ENCODE peak calls at places on chromosomes 1 and 21, in seven cellular contexts. One of them, this sample, is unnamed.

GRCh38 chr1:16351449-16351993 is 759 bp downstream of the FBXO42 start:
- DNase-seq in naive thymus-derived CD4-positive, alpha-beta T cell: peak; percentile 8
- DNase-seq in PC-3: peak; percentile 42
- DNase-seq in H9: no peak
- DNase-seq in CD8-positive, alpha-beta memory T cell: no peak
- DNase-seq in AG04450: no peak
- DNase-seq in CD8-positive, alpha-beta T cell: no peak
- DNase-seq in this sample: peak; percentile 42

GRCh38 chr1:212487286-212487685 is 54.6 kb downstream of the NENF start:
- DNase-seq in naive thymus-derived CD4-positive, alpha-beta T cell: no peak
- DNase-seq in PC-3: no peak
- DNase-seq in H9: no peak
- DNase-seq in CD8-positive, alpha-beta memory T cell: no peak
- DNase-seq in AG04450: no peak
- DNase-seq in CD8-positive, alpha-beta T cell: no peak
- DNase-seq in this sample: no peak

GRCh38 chr1:179743679-179744400 is 749 bp downstream of the FAM163A start:
- DNase-seq in naive thymus-derived CD4-positive, alpha-beta T cell: no peak
- DNase-seq in PC-3: no peak
- DNase-seq in H9: peak; percentile 48
- DNase-seq in CD8-positive, alpha-beta memory T cell: no peak
- DNase-seq in AG04450: no peak
- DNase-seq in CD8-positive, alpha-beta T cell: no peak
- DNase-seq in this sample: no peak

GRCh38 chr1:198122693-198123092 is 34.1 kb upstream of the NEK7 start:
- DNase-seq in naive thymus-derived CD4-positive, alpha-beta T cell: no peak
- DNase-seq in PC-3: no peak
- DNase-seq in H9: no peak
- DNase-seq in CD8-positive, alpha-beta memory T cell: no peak
- DNase-seq in AG04450: no peak
- DNase-seq in CD8-positive, alpha-beta T cell: no peak
- DNase-seq in this sample: peak; percentile 10

GRCh38 chr1:181396171-181396670 is 87.1 kb upstream of the CACNA1E start:
- DNase-seq in naive thymus-derived CD4-positive, alpha-beta T cell: peak; percentile 88
- DNase-seq in PC-3: no peak
- DNase-seq in H9: no peak
- DNase-seq in CD8-positive, alpha-beta memory T cell: no peak
- DNase-seq in AG04450: no peak
- DNase-seq in CD8-positive, alpha-beta T cell: peak; percentile 75
- DNase-seq in this sample: no peak

GRCh38 chr1:203593723-203594122 is 32.9 kb upstream of the ATP2B4 start:
- DNase-seq in naive thymus-derived CD4-positive, alpha-beta T cell: no peak
- DNase-seq in PC-3: peak; percentile 69
- DNase-seq in H9: peak; percentile 52
- DNase-seq in CD8-positive, alpha-beta memory T cell: peak; percentile 47
- DNase-seq in AG04450: no peak
- DNase-seq in CD8-positive, alpha-beta T cell: peak; percentile 60
- DNase-seq in this sample: peak; percentile 77

GRCh38 chr1:15185617-15186016 is 32.1 kb downstream of the TMEM51 start:
- DNase-seq in naive thymus-derived CD4-positive, alpha-beta T cell: no peak
- DNase-seq in PC-3: no peak
- DNase-seq in H9: no peak
- DNase-seq in CD8-positive, alpha-beta memory T cell: no peak
- DNase-seq in AG04450: no peak
- DNase-seq in CD8-positive, alpha-beta T cell: no peak
- DNase-seq in this sample: no peak

GRCh38 chr1:170205301-170205700 is 59.5 kb downstream of the NTMT2 start:
- DNase-seq in naive thymus-derived CD4-positive, alpha-beta T cell: no peak
- DNase-seq in PC-3: no peak
- DNase-seq in H9: no peak
- DNase-seq in CD8-positive, alpha-beta memory T cell: no peak
- DNase-seq in AG04450: no peak
- DNase-seq in CD8-positive, alpha-beta T cell: no peak
- DNase-seq in this sample: no peak

GRCh38 chr1:11731719-11732283 is 4.1 kb upstream of the AGTRAP start:
- DNase-seq in naive thymus-derived CD4-positive, alpha-beta T cell: no peak
- DNase-seq in PC-3: peak; percentile 10
- DNase-seq in H9: peak; percentile 62
- DNase-seq in CD8-positive, alpha-beta memory T cell: no peak
- DNase-seq in AG04450: peak; percentile 37
- DNase-seq in CD8-positive, alpha-beta T cell: peak; percentile 42
- DNase-seq in this sample: no peak

GRCh38 chr1:76782777-76783176 is 84.5 kb upstream of the ST6GALNAC5 start:
- DNase-seq in naive thymus-derived CD4-positive, alpha-beta T cell: no peak
- DNase-seq in PC-3: no peak
- DNase-seq in H9: no peak
- DNase-seq in CD8-positive, alpha-beta memory T cell: no peak
- DNase-seq in AG04450: no peak
- DNase-seq in CD8-positive, alpha-beta T cell: no peak
- DNase-seq in this sample: no peak

GRCh38 chr1:235329139-235329808 is 904 bp downstream of the GGPS1 start:
- DNase-seq in naive thymus-derived CD4-positive, alpha-beta T cell: no peak
- DNase-seq in PC-3: peak; percentile 24
- DNase-seq in H9: no peak
- DNase-seq in CD8-positive, alpha-beta memory T cell: peak; percentile 30
- DNase-seq in AG04450: no peak
- DNase-seq in CD8-positive, alpha-beta T cell: peak; percentile 56
- DNase-seq in this sample: peak; percentile 90

GRCh38 chr1:243738020-243738419 is 112.0 kb downstream of the AKT3 start:
- DNase-seq in naive thymus-derived CD4-positive, alpha-beta T cell: no peak
- DNase-seq in PC-3: no peak
- DNase-seq in H9: no peak
- DNase-seq in CD8-positive, alpha-beta memory T cell: no peak
- DNase-seq in AG04450: no peak
- DNase-seq in CD8-positive, alpha-beta T cell: no peak
- DNase-seq in this sample: no peak

GRCh38 chr1:66267211-66267940 is 266.6 kb upstream of the SGIP1 start:
- DNase-seq in naive thymus-derived CD4-positive, alpha-beta T cell: no peak
- DNase-seq in PC-3: no peak
- DNase-seq in H9: no peak
- DNase-seq in CD8-positive, alpha-beta memory T cell: no peak
- DNase-seq in AG04450: no peak
- DNase-seq in CD8-positive, alpha-beta T cell: no peak
- DNase-seq in this sample: no peak

GRCh38 chr1:241591317-241591716 is 48.9 kb downstream of the CHML start:
- DNase-seq in naive thymus-derived CD4-positive, alpha-beta T cell: no peak
- DNase-seq in PC-3: peak; percentile 99
- DNase-seq in H9: no peak
- DNase-seq in CD8-positive, alpha-beta memory T cell: no peak
- DNase-seq in AG04450: no peak
- DNase-seq in CD8-positive, alpha-beta T cell: no peak
- DNase-seq in this sample: no peak

GRCh38 chr1:77906624-77907023 is 18.2 kb downstream of the NEXN start:
- DNase-seq in naive thymus-derived CD4-positive, alpha-beta T cell: no peak
- DNase-seq in PC-3: no peak
- DNase-seq in H9: no peak
- DNase-seq in CD8-positive, alpha-beta memory T cell: no peak
- DNase-seq in AG04450: no peak
- DNase-seq in CD8-positive, alpha-beta T cell: no peak
- DNase-seq in this sample: no peak

GRCh38 chr21:31220567-31220966 is 123.5 kb downstream of the TIAM1 start:
- DNase-seq in naive thymus-derived CD4-positive, alpha-beta T cell: no peak
- DNase-seq in PC-3: peak; percentile 72
- DNase-seq in H9: no peak
- DNase-seq in CD8-positive, alpha-beta memory T cell: no peak
- DNase-seq in AG04450: no peak
- DNase-seq in CD8-positive, alpha-beta T cell: no peak
- DNase-seq in this sample: no peak

GRCh38 chr1:228349701-228350171 is 56.9 kb downstream of the TRIM11 start:
- DNase-seq in naive thymus-derived CD4-positive, alpha-beta T cell: no peak
- DNase-seq in PC-3: no peak
- DNase-seq in H9: no peak
- DNase-seq in CD8-positive, alpha-beta memory T cell: no peak
- DNase-seq in AG04450: no peak
- DNase-seq in CD8-positive, alpha-beta T cell: peak; percentile 12
- DNase-seq in this sample: no peak

GRCh38 chr1:165833358-165833757 is 5.9 kb downstream of the UCK2 start:
- DNase-seq in naive thymus-derived CD4-positive, alpha-beta T cell: no peak
- DNase-seq in PC-3: no peak
- DNase-seq in H9: no peak
- DNase-seq in CD8-positive, alpha-beta memory T cell: no peak
- DNase-seq in AG04450: no peak
- DNase-seq in CD8-positive, alpha-beta T cell: no peak
- DNase-seq in this sample: no peak

GRCh38 chr1:36585760-36586072 is 103.0 kb upstream of the CSF3R start:
- DNase-seq in naive thymus-derived CD4-positive, alpha-beta T cell: no peak
- DNase-seq in PC-3: peak; percentile 4
- DNase-seq in H9: no peak
- DNase-seq in CD8-positive, alpha-beta memory T cell: no peak
- DNase-seq in AG04450: no peak
- DNase-seq in CD8-positive, alpha-beta T cell: no peak
- DNase-seq in this sample: no peak

GRCh38 chr1:209428241-209428921 is 155.1 kb upstream of the CAMK1G start:
- DNase-seq in naive thymus-derived CD4-positive, alpha-beta T cell: no peak
- DNase-seq in PC-3: peak; percentile 97
- DNase-seq in H9: peak; percentile 95
- DNase-seq in CD8-positive, alpha-beta memory T cell: no peak
- DNase-seq in AG04450: no peak
- DNase-seq in CD8-positive, alpha-beta T cell: no peak
- DNase-seq in this sample: no peak

GRCh38 chr1:27346991-27347627 is 5.3 kb downstream of the SYTL1 start:
- DNase-seq in naive thymus-derived CD4-positive, alpha-beta T cell: no peak
- DNase-seq in PC-3: peak; percentile 51
- DNase-seq in H9: no peak
- DNase-seq in CD8-positive, alpha-beta memory T cell: no peak
- DNase-seq in AG04450: no peak
- DNase-seq in CD8-positive, alpha-beta T cell: no peak
- DNase-seq in this sample: no peak

GRCh38 chr21:27571706-27572105 is 604.8 kb upstream of the ADAMTS5 start:
- DNase-seq in naive thymus-derived CD4-positive, alpha-beta T cell: no peak
- DNase-seq in PC-3: peak; percentile 70
- DNase-seq in H9: no peak
- DNase-seq in CD8-positive, alpha-beta memory T cell: no peak
- DNase-seq in AG04450: peak; percentile 20
- DNase-seq in CD8-positive, alpha-beta T cell: no peak
- DNase-seq in this sample: no peak

GRCh38 chr1:205012416-205013140 is 30.4 kb upstream of the CNTN2 start:
- DNase-seq in naive thymus-derived CD4-positive, alpha-beta T cell: no peak
- DNase-seq in PC-3: no peak
- DNase-seq in H9: no peak
- DNase-seq in CD8-positive, alpha-beta memory T cell: no peak
- DNase-seq in AG04450: no peak
- DNase-seq in CD8-positive, alpha-beta T cell: no peak
- DNase-seq in this sample: no peak

GRCh38 chr1:77584884-77585283 is 97.6 kb downstream of the ZZZ3 start:
- DNase-seq in naive thymus-derived CD4-positive, alpha-beta T cell: no peak
- DNase-seq in PC-3: no peak
- DNase-seq in H9: no peak
- DNase-seq in CD8-positive, alpha-beta memory T cell: no peak
- DNase-seq in AG04450: no peak
- DNase-seq in CD8-positive, alpha-beta T cell: no peak
- DNase-seq in this sample: no peak

GRCh38 chr1:15765495-15766194 is 7.0 kb downstream of the FBLIM1 start:
- DNase-seq in naive thymus-derived CD4-positive, alpha-beta T cell: no peak
- DNase-seq in PC-3: peak; percentile 95
- DNase-seq in H9: no peak
- DNase-seq in CD8-positive, alpha-beta memory T cell: no peak
- DNase-seq in AG04450: peak; percentile 65
- DNase-seq in CD8-positive, alpha-beta T cell: no peak
- DNase-seq in this sample: peak; percentile 62

GRCh38 chr1:197857477-197857876 is 45.0 kb upstream of the C1orf53 start:
- DNase-seq in naive thymus-derived CD4-positive, alpha-beta T cell: no peak
- DNase-seq in PC-3: no peak
- DNase-seq in H9: no peak
- DNase-seq in CD8-positive, alpha-beta memory T cell: no peak
- DNase-seq in AG04450: no peak
- DNase-seq in CD8-positive, alpha-beta T cell: no peak
- DNase-seq in this sample: no peak

GRCh38 chr1:161226320-161226711 is 456 bp downstream of the TOMM40L start:
- DNase-seq in naive thymus-derived CD4-positive, alpha-beta T cell: no peak
- DNase-seq in PC-3: peak; percentile 9
- DNase-seq in H9: no peak
- DNase-seq in CD8-positive, alpha-beta memory T cell: no peak
- DNase-seq in AG04450: no peak
- DNase-seq in CD8-positive, alpha-beta T cell: no peak
- DNase-seq in this sample: peak; percentile 70
- H3K27ac ChIP-seq in naive thymus-derived CD4-positive, alpha-beta T cell: peak overlapping the region; percentile 70
- H3K27ac ChIP-seq in PC-3: peak overlapping the region; percentile 33
- H3K27ac ChIP-seq in H9: no peak overlapping the region
- H3K27ac ChIP-seq in CD8-positive, alpha-beta memory T cell: peak overlapping the region; percentile 44
- H3K27ac ChIP-seq in AG04450: no peak overlapping the region
- H3K27ac ChIP-seq in CD8-positive, alpha-beta T cell: peak overlapping the region; percentile 43
- H3K27ac ChIP-seq in this sample: peak overlapping the region; percentile 43

DNA sequence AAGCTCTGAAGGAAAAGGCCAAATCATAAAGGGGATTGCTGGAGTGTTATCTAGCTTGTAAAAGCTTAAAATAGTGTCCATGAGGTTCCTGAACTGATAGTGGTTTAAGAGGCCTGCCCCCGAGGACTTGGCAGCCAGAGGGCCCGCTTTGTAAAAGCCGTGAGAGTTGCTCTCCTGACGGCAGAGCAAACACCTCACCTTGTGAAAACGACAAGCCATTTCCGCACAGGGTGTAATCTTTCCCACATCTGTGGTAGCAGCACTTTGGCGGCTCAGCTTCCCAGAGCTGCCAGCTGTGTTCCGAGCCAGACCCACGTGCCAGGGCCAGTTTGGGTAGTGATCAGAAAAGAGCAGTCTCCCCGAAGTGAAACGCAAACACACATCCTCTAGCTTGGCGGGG is 37.0 kb downstream of the SERBP1 start:
- DNase-seq in naive thymus-derived CD4-positive, alpha-beta T cell: no peak
- DNase-seq in PC-3: no peak
- DNase-seq in H9: no peak
- DNase-seq in CD8-positive, alpha-beta memory T cell: no peak
- DNase-seq in AG04450: no peak
- DNase-seq in CD8-positive, alpha-beta T cell: no peak
- DNase-seq in this sample: no peak
- H3K27ac ChIP-seq in naive thymus-derived CD4-positive, alpha-beta T cell: no peak overlapping the region
- H3K27ac ChIP-seq in PC-3: no peak overlapping the region
- H3K27ac ChIP-seq in H9: no peak overlapping the region
- H3K27ac ChIP-seq in CD8-positive, alpha-beta memory T cell: no peak overlapping the region
- H3K27ac ChIP-seq in AG04450: no peak overlapping the region
- H3K27ac ChIP-seq in CD8-positive, alpha-beta T cell: no peak overlapping the region
- H3K27ac ChIP-seq in this sample: no peak overlapping the region

GRCh38 chr21:37462087-37462861 is 95.7 kb downstream of the DYRK1A start:
- DNase-seq in naive thymus-derived CD4-positive, alpha-beta T cell: no peak
- DNase-seq in PC-3: no peak
- DNase-seq in H9: no peak
- DNase-seq in CD8-positive, alpha-beta memory T cell: no peak
- DNase-seq in AG04450: no peak
- DNase-seq in CD8-positive, alpha-beta T cell: no peak
- DNase-seq in this sample: no peak
- H3K27ac ChIP-seq in naive thymus-derived CD4-positive, alpha-beta T cell: peak overlapping the region; percentile 46
- H3K27ac ChIP-seq in PC-3: no peak overlapping the region
- H3K27ac ChIP-seq in H9: no peak overlapping the region
- H3K27ac ChIP-seq in CD8-positive, alpha-beta memory T cell: no peak overlapping the region
- H3K27ac ChIP-seq in AG04450: no peak overlapping the region
- H3K27ac ChIP-seq in CD8-positive, alpha-beta T cell: no peak overlapping the region
- H3K27ac ChIP-seq in this sample: peak overlapping the region; percentile 45

DNA sequence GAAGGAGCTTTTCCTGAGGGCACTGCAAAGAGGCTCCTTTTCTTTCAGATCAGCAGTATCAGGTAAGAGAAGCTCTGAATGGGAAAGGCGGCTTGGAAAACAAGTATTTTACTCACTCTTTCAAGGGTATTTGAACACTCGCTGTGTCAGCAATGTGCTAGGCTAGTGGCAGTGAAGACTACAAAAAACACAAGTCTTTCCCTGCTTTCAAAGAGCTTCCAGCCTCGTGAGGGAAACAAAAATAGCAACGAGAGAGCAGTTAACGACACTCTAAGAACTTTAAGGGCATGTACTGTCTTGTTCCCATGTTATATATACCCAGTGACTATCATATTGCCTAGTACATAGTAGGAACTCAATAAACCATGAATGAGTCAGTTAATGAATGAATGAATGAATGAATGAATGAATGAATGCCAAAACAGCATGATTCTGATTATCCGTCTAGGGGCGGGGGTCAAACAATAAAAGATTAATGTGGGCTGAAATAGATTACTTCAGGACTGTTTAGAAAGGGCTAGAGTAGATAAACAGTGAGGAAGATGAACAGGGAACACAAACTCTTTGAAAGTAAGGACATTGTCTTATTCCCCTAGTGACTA is 14.2 kb upstream of the MCOLN3 start:
- DNase-seq in naive thymus-derived CD4-positive, alpha-beta T cell: no peak
- DNase-seq in PC-3: no peak
- DNase-seq in H9: no peak
- DNase-seq in CD8-positive, alpha-beta memory T cell: no peak
- DNase-seq in AG04450: no peak
- DNase-seq in CD8-positive, alpha-beta T cell: no peak
- DNase-seq in this sample: no peak
- H3K27ac ChIP-seq in naive thymus-derived CD4-positive, alpha-beta T cell: no peak overlapping the region
- H3K27ac ChIP-seq in PC-3: no peak overlapping the region
- H3K27ac ChIP-seq in H9: no peak overlapping the region
- H3K27ac ChIP-seq in CD8-positive, alpha-beta memory T cell: peak overlapping the region; percentile 27
- H3K27ac ChIP-seq in AG04450: no peak overlapping the region
- H3K27ac ChIP-seq in CD8-positive, alpha-beta T cell: no peak overlapping the region
- H3K27ac ChIP-seq in this sample: no peak overlapping the region